ENCODE peak calls at places on chromosome 19, in eight cellular contexts. One of them, this sample, is unnamed.

GRCh38 chr19:33071887-33072286 is 7.2 kb upstream of the RHPN2 start:
- DNase-seq in activated naive CD4-positive, alpha-beta T cell: no peak
- DNase-seq in heart right ventricle: no peak
- DNase-seq in neuronal stem cell: no peak
- DNase-seq in naive thymus-derived CD8-positive, alpha-beta T cell: no peak
- DNase-seq in NCI-H524: no peak
- DNase-seq in ELF-1: no peak
- DNase-seq in fibroblast of pulmonary artery: no peak
- DNase-seq in this sample: no peak

GRCh38 chr19:8307965-8308866 is at the start of gene CD320:
- DNase-seq in NCI-H524: peak
- DNase-seq in ELF-1: peak
- DNase-seq in naive thymus-derived CD8-positive, alpha-beta T cell: peak
- DNase-seq in neuronal stem cell: peak
- DNase-seq in activated naive CD4-positive, alpha-beta T cell: peak
- DNase-seq in heart right ventricle: peak
- DNase-seq in fibroblast of pulmonary artery: peak
- DNase-seq in this sample: peak

GRCh38 chr19:29596885-29597525 is 9.1 kb upstream of the POP4 start:
- DNase-seq in activated naive CD4-positive, alpha-beta T cell: no peak
- DNase-seq in fibroblast of pulmonary artery: peak
- DNase-seq in heart right ventricle: no peak
- DNase-seq in neuronal stem cell: peak
- DNase-seq in ELF-1: peak
- DNase-seq in naive thymus-derived CD8-positive, alpha-beta T cell: no peak
- DNase-seq in NCI-H524: peak
- DNase-seq in this sample: no peak

GRCh38 chr19:24052811-24053210 is 34.2 kb upstream of the ZNF254 start:
- DNase-seq in NCI-H524: no peak
- DNase-seq in activated naive CD4-positive, alpha-beta T cell: no peak
- DNase-seq in ELF-1: no peak
- DNase-seq in heart right ventricle: no peak
- DNase-seq in fibroblast of pulmonary artery: peak
- DNase-seq in naive thymus-derived CD8-positive, alpha-beta T cell: no peak
- DNase-seq in neuronal stem cell: no peak
- DNase-seq in this sample: no peak

GRCh38 chr19:39409886-39410619 is 2.4 kb upstream of the PLEKHG2 start:
- DNase-seq in naive thymus-derived CD8-positive, alpha-beta T cell: peak
- DNase-seq in neuronal stem cell: no peak
- DNase-seq in NCI-H524: peak
- DNase-seq in heart right ventricle: peak
- DNase-seq in ELF-1: peak
- DNase-seq in activated naive CD4-positive, alpha-beta T cell: peak
- DNase-seq in fibroblast of pulmonary artery: peak
- DNase-seq in this sample: peak

GRCh38 chr19:54160948-54161347 is 1.4 kb upstream of the LENG1 start:
- DNase-seq in NCI-H524: no peak
- DNase-seq in heart right ventricle: no peak
- DNase-seq in ELF-1: peak
- DNase-seq in naive thymus-derived CD8-positive, alpha-beta T cell: no peak
- DNase-seq in neuronal stem cell: no peak
- DNase-seq in fibroblast of pulmonary artery: no peak
- DNase-seq in activated naive CD4-positive, alpha-beta T cell: no peak
- DNase-seq in this sample: no peak

GRCh38 chr19:4352701-4353121 is 9.3 kb downstream of the MPND start:
- DNase-seq in neuronal stem cell: peak
- DNase-seq in fibroblast of pulmonary artery: peak
- DNase-seq in naive thymus-derived CD8-positive, alpha-beta T cell: peak
- DNase-seq in activated naive CD4-positive, alpha-beta T cell: peak
- DNase-seq in NCI-H524: peak
- DNase-seq in heart right ventricle: no peak
- DNase-seq in ELF-1: peak
- DNase-seq in this sample: peak

GRCh38 chr19:18433039-18433691 is 4.8 kb downstream of the ISYNA1 start:
- DNase-seq in fibroblast of pulmonary artery: no peak
- DNase-seq in heart right ventricle: no peak
- DNase-seq in naive thymus-derived CD8-positive, alpha-beta T cell: no peak
- DNase-seq in NCI-H524: no peak
- DNase-seq in activated naive CD4-positive, alpha-beta T cell: no peak
- DNase-seq in neuronal stem cell: no peak
- DNase-seq in ELF-1: no peak
- DNase-seq in this sample: no peak

GRCh38 chr19:574658-575526 is 2.5 kb downstream of the BSG start:
- DNase-seq in heart right ventricle: peak
- DNase-seq in NCI-H524: no peak
- DNase-seq in ELF-1: peak
- DNase-seq in activated naive CD4-positive, alpha-beta T cell: no peak
- DNase-seq in neuronal stem cell: no peak
- DNase-seq in naive thymus-derived CD8-positive, alpha-beta T cell: no peak
- DNase-seq in fibroblast of pulmonary artery: peak
- DNase-seq in this sample: no peak

GRCh38 chr19:6739884-6740588 is 556 bp downstream of the TRIP10 start:
- DNase-seq in heart right ventricle: peak
- DNase-seq in fibroblast of pulmonary artery: no peak
- DNase-seq in NCI-H524: peak
- DNase-seq in activated naive CD4-positive, alpha-beta T cell: no peak
- DNase-seq in naive thymus-derived CD8-positive, alpha-beta T cell: no peak
- DNase-seq in ELF-1: peak
- DNase-seq in neuronal stem cell: no peak
- DNase-seq in this sample: peak

GRCh38 chr19:55156202-55157063 is 1.1 kb downstream of the TNNI3 start:
- DNase-seq in naive thymus-derived CD8-positive, alpha-beta T cell: peak
- DNase-seq in heart right ventricle: peak
- DNase-seq in fibroblast of pulmonary artery: peak
- DNase-seq in activated naive CD4-positive, alpha-beta T cell: no peak
- DNase-seq in ELF-1: peak
- DNase-seq in NCI-H524: no peak
- DNase-seq in neuronal stem cell: peak
- DNase-seq in this sample: no peak

GRCh38 chr19:51301266-51301665 is 10.2 kb upstream of the IGLON5 start:
- DNase-seq in fibroblast of pulmonary artery: no peak
- DNase-seq in NCI-H524: no peak
- DNase-seq in naive thymus-derived CD8-positive, alpha-beta T cell: no peak
- DNase-seq in heart right ventricle: no peak
- DNase-seq in ELF-1: no peak
- DNase-seq in neuronal stem cell: no peak
- DNase-seq in activated naive CD4-positive, alpha-beta T cell: no peak
- DNase-seq in this sample: no peak

GRCh38 chr19:3125900-3126524 is 9.8 kb upstream of the GNA15 start:
- DNase-seq in activated naive CD4-positive, alpha-beta T cell: peak
- DNase-seq in naive thymus-derived CD8-positive, alpha-beta T cell: peak
- DNase-seq in ELF-1: peak
- DNase-seq in fibroblast of pulmonary artery: peak
- DNase-seq in NCI-H524: peak
- DNase-seq in heart right ventricle: peak
- DNase-seq in neuronal stem cell: no peak
- DNase-seq in this sample: peak

GRCh38 chr19:50639121-50640112 is at the start of gene SYT3:
- DNase-seq in ELF-1: peak
- DNase-seq in fibroblast of pulmonary artery: peak
- DNase-seq in heart right ventricle: peak
- DNase-seq in neuronal stem cell: peak
- DNase-seq in naive thymus-derived CD8-positive, alpha-beta T cell: peak
- DNase-seq in activated naive CD4-positive, alpha-beta T cell: peak
- DNase-seq in NCI-H524: peak
- DNase-seq in this sample: peak

GRCh38 chr19:43560687-43561086 is 14.6 kb downstream of the XRCC1 start:
- DNase-seq in naive thymus-derived CD8-positive, alpha-beta T cell: no peak
- DNase-seq in ELF-1: peak
- DNase-seq in NCI-H524: no peak
- DNase-seq in activated naive CD4-positive, alpha-beta T cell: no peak
- DNase-seq in fibroblast of pulmonary artery: no peak
- DNase-seq in heart right ventricle: no peak
- DNase-seq in neuronal stem cell: no peak
- DNase-seq in this sample: no peak

GRCh38 chr19:37972803-37973202 is 65.8 kb downstream of the SIPA1L3 start:
- DNase-seq in activated naive CD4-positive, alpha-beta T cell: no peak
- DNase-seq in naive thymus-derived CD8-positive, alpha-beta T cell: no peak
- DNase-seq in heart right ventricle: no peak
- DNase-seq in NCI-H524: no peak
- DNase-seq in neuronal stem cell: no peak
- DNase-seq in ELF-1: no peak
- DNase-seq in fibroblast of pulmonary artery: no peak
- DNase-seq in this sample: no peak